ENCODE peak calls at places on chromosomes 1 and 21, in four cellular contexts. T is HepG2, X is WTC11, C is GM12878. R is an unnamed sample.

GRCh38 chr1:38360807-38361206 is 314.2 kb upstream of the POU3F1 start:
- DNase-seq in T (no peak), X (peak), C (no peak), R (no peak)

GRCh38 chr1:94871031-94871430 is 50.9 kb downstream of the SLC44A3 start:
- DNase-seq in T (no peak), X (no peak), C (no peak), R (no peak)

GRCh38 chr1:49686107-49686506 is 337.6 kb downstream of the AGBL4 start:
- DNase-seq in T (no peak), X (no peak), C (no peak), R (no peak)

GRCh38 chr1:230548997-230549396 is 93.3 kb upstream of the COG2 start:
- DNase-seq in T (no peak), X (no peak), C (no peak), R (no peak)

GRCh38 chr1:165861911-165862310 is 34.5 kb downstream of the UCK2 start:
- DNase-seq in T (no peak), X (no peak), C (no peak), R (no peak)

GRCh38 chr21:46154155-46154954 is 1.0 kb downstream of the FTCD start:
- DNase-seq in T (no peak), X (no peak), C (no peak), R (no peak)

GRCh38 chr1:25880518-25880917 is 5.0 kb upstream of the PAQR7 start:
- DNase-seq in T (no peak), X (peak), C (no peak), R (no peak)

GRCh38 chr1:157963713-157964112 is 29.7 kb upstream of the KIRREL1 start:
- DNase-seq in T (peak), X (peak), C (no peak), R (peak)

GRCh38 chr1:205663286-205663994 is 16.9 kb downstream of the SLC45A3 start:
- DNase-seq in T (no peak), X (no peak), C (no peak), R (no peak)

GRCh38 chr21:29448766-29449165 is 150.0 kb downstream of the BACH1 start:
- DNase-seq in T (no peak), X (no peak), C (no peak), R (no peak)

GRCh38 chr1:240414237-240414636 is 197.7 kb downstream of the GREM2 start:
- DNase-seq in T (no peak), X (no peak), C (no peak), R (no peak)

GRCh38 chr1:45769261-45769932 is 18.9 kb upstream of the IPP start:
- DNase-seq in T (no peak), X (no peak), C (no peak), R (peak)

GRCh38 chr1:1527092-1527816 is 13.2 kb downstream of the TMEM240 start:
- DNase-seq in T (no peak), X (no peak), C (no peak), R (no peak)

GRCh38 chr1:42551150-42551549 is 88.1 kb downstream of the CCDC30 start:
- DNase-seq in T (no peak), X (no peak), C (no peak), R (no peak)

GRCh38 chr1:6464514-6464836 is 1.5 kb downstream of the TNFRSF25 start:
- DNase-seq in T (peak), X (no peak), C (no peak), R (no peak)

GRCh38 chr1:2640626-2641025 is 7.8 kb upstream of the MMEL1 start:
- DNase-seq in T (no peak), X (no peak), C (no peak), R (no peak)

GRCh38 chr1:29861446-29861845 is 625.1 kb downstream of the PTPRU start:
- DNase-seq in T (no peak), X (no peak), C (no peak), R (no peak)

GRCh38 chr1:192351550-192351949 is 34.8 kb downstream of the RGS21 start:
- DNase-seq in T (no peak), X (no peak), C (no peak), R (no peak)

GRCh38 chr1:233549917-233550316 is 64.0 kb upstream of the KCNK1 start:
- DNase-seq in T (no peak), X (no peak), C (no peak), R (no peak)

GRCh38 chr1:232980336-232980978 is 30.0 kb downstream of the NTPCR start:
- DNase-seq in T (no peak), X (peak), C (no peak), R (no peak)

GRCh38 chr1:182235952-182236650 is 155.5 kb downstream of the GLUL start:
- DNase-seq in T (no peak), X (no peak), C (no peak), R (peak)

GRCh38 chr1:198936371-198937083 is 297.7 kb downstream of the PTPRC start:
- DNase-seq in T (no peak), X (no peak), C (no peak), R (no peak)

GRCh38 chr1:202959276-202959620 is 1.1 kb upstream of the ADIPOR1 start:
- DNase-seq in T (peak), X (no peak), C (no peak), R (peak)

GRCh38 chr1:94270801-94271203 is 33.4 kb upstream of the ARHGAP29 start:
- DNase-seq in T (no peak), X (no peak), C (no peak), R (no peak)

GRCh38 chr1:228099331-228099732 is 3.8 kb downstream of the C1orf35 start:
- DNase-seq in T (no peak), X (no peak), C (no peak), R (no peak)

GRCh38 chr1:80248886-80249285 is 1242.4 kb upstream of the ADGRL4 start:
- DNase-seq in T (no peak), X (no peak), C (no peak), R (no peak)

GRCh38 chr1:116373451-116374339 is 651 bp downstream of the ATP1A1 start:
- DNase-seq in T (no peak), X (peak), C (no peak), R (peak)

GRCh38 chr1:2805801-2806430 is 4.4 kb upstream of the TTC34 start:
- DNase-seq in T (no peak), X (no peak), C (no peak), R (no peak)

GRCh38 chr1:18953656-18954259 is 2.7 kb downstream of the IFFO2 start:
- DNase-seq in T (no peak), X (no peak), C (no peak), R (no peak)

GRCh38 chr21:44537930-44538911 is 1.8 kb downstream of the KRTAP10-1 start:
- DNase-seq in T (no peak), X (no peak), C (no peak), R (no peak)

GRCh38 chr1:154755858-154756730 is 114.0 kb downstream of the KCNN3 start:
- DNase-seq in T (no peak), X (no peak), C (no peak), R (no peak)

GRCh38 chr1:90074555-90075315 is 79.8 kb downstream of the ZNF326 start:
- DNase-seq in T (no peak), X (no peak), C (no peak), R (no peak)

GRCh38 chr1:163074004-163074403 is 4.8 kb downstream of the RGS4 start:
- DNase-seq in T (no peak), X (no peak), C (no peak), R (no peak)

GRCh38 chr1:163069655-163070277 is 605 bp downstream of the RGS4 start:
- DNase-seq in T (no peak), X (no peak), C (no peak), R (no peak)

GRCh38 chr1:163069142-163069541 is at the start of gene RGS4:
- DNase-seq in T (peak), X (peak), C (no peak), R (no peak)

GRCh38 chr1:163072658-163073057 is 3.5 kb downstream of the RGS4 start:
- DNase-seq in T (no peak), X (no peak), C (no peak), R (no peak)

GRCh38 chr1:163071381-163072255 is 2.5 kb downstream of the RGS4 start:
- DNase-seq in T (peak), X (peak), C (no peak), R (peak)
- TF ChIP-seq TCF7 in T (no peak), X (no peak), C (no peak), R (no peak)

GRCh38 chr1:156642265-156643185 is 608 bp downstream of the BCAN start:
- DNase-seq in T (no peak), X (no peak), C (no peak), R (no peak)

GRCh38 chr1:156644640-156645039 is 2.7 kb downstream of the BCAN start:
- DNase-seq in T (no peak), X (no peak), C (no peak), R (no peak)

GRCh38 chr1:156645058-156645457 is 3.1 kb downstream of the BCAN start:
- DNase-seq in T (no peak), X (no peak), C (no peak), R (no peak)

GRCh38 chr1:156644146-156644545 is 2.2 kb downstream of the BCAN start:
- DNase-seq in T (no peak), X (no peak), C (no peak), R (no peak)

DNA sequence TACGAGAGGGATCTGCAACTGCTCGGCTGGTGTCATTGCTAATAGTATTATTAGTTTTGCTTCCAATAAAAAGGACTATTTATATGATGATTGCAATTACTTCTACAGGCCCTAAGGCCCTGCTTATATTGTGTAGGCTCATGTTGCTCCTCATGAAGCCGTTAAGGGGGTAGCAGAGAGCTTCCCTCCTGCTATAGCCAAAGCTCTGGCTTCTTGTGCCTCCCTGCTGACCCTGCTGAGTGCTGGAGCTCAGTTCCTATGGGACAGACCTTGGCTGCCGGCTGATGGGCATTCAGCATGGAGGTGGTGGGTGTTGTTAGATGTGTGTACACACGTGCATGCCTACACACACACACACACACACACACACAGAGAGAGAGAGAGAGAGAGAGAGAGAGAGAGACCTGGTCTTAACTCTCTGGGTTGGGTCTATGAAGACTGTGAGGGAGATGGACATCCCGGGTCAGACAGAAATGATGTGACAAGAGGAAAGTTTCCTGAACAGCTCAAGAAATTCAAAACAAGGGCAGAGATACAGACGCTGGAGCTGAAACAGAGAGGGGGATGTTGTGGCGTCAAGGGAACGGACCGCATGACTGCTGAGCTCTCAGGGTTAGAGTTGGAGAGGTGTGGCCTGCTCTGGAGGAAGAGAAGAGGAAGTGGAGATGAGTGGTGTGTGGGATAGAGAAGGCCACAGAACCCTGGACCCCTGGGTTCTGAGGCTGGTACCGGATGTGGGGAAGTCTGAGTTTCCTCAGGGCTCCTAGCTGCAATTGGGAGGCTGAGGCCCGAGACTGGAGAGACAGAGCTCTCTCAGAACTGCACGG is 1.6 kb downstream of the BCAN start:
- DNase-seq in T (no peak), X (no peak), C (no peak), R (no peak)
- TF ChIP-seq TCF7 in T (no peak), X (no peak), C (no peak), R (no peak)

GRCh38 chr1:7471836-7472235 is 299.3 kb upstream of the VAMP3 start:
- DNase-seq in T (no peak), X (no peak), C (no peak), R (no peak)
- TF ChIP-seq TCF7 in T (no peak), X (no peak), C (no peak), R (no peak)

GRCh38 chr1:219188331-219188803 is 14.7 kb downstream of the LYPLAL1 start:
- DNase-seq in T (no peak), X (no peak), C (peak), R (no peak)
- TF ChIP-seq TCF7 in T (no peak), X (no peak), C (no peak), R (no peak)

GRCh38 chr1:54221113-54221834 is 21.3 kb downstream of the MRPL37 start:
- DNase-seq in T (no peak), X (no peak), C (no peak), R (no peak)

GRCh38 chr1:54219688-54220003 is 19.7 kb downstream of the MRPL37 start:
- DNase-seq in T (no peak), X (no peak), C (no peak), R (no peak)

GRCh38 chr1:54221867-54222484 is 22.0 kb downstream of the MRPL37 start:
- DNase-seq in T (no peak), X (no peak), C (no peak), R (peak)

GRCh38 chr1:54218883-54219687 is 19.1 kb downstream of the MRPL37 start:
- DNase-seq in T (no peak), X (no peak), C (no peak), R (no peak)

GRCh38 chr1:54220004-54220811 is 20.2 kb downstream of the MRPL37 start:
- DNase-seq in T (peak), X (no peak), C (no peak), R (no peak)
- TF ChIP-seq TCF7 in T (no peak), X (no peak), C (no peak), R (no peak)

GRCh38 chr1:76764638-76765572 is 102.4 kb upstream of the ST6GALNAC5 start:
- DNase-seq in T (no peak), X (no peak), C (no peak), R (no peak)
- TF ChIP-seq TCF7 in T (no peak), X (no peak), C (no peak), R (no peak)

GRCh38 chr1:32774950-32775634 is 42.1 kb downstream of the YARS1 start:
- DNase-seq in T (no peak), X (no peak), C (no peak), R (no peak)
- TF ChIP-seq TCF7 in T (no peak), X (no peak), C (no peak), R (no peak)

GRCh38 chr1:33181038-33181861 is 593 bp downstream of the TRIM62 start:
- DNase-seq in T (no peak), X (peak), C (no peak), R (peak)

GRCh38 chr1:33181906-33182305 is at the start of gene TRIM62:
- DNase-seq in T (peak), X (peak), C (no peak), R (peak)

GRCh38 chr1:33182896-33183295 is 1.1 kb upstream of the TRIM62 start:
- DNase-seq in T (no peak), X (no peak), C (no peak), R (no peak)

GRCh38 chr1:33183306-33183705 is 1.5 kb upstream of the TRIM62 start:
- DNase-seq in T (no peak), X (no peak), C (no peak), R (no peak)

DNA sequence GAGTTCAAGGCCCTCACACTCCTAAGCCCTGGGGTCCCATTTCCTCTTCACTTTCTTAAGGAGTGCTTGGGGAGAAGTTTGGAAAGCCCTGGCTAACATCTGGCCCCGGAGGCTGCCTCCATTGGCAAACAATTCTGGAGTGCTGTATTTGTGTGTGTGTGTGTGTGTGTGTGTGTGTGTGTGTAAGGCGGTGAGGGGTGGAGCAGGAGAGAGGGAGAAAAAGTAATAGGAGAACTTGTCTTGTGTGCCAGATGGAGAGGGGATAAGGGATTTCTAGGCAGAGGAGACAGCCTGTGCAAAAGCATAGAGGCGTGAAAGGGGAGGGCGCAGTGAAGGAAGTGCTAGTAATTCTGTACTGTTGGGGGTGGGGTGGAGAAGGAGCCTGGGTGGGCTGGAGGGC is 609 bp upstream of the TRIM62 start:
- DNase-seq in T (no peak), X (no peak), C (no peak), R (no peak)
- TF ChIP-seq TCF7 in T (no peak), X (no peak), C (no peak), R (no peak)

DNA sequence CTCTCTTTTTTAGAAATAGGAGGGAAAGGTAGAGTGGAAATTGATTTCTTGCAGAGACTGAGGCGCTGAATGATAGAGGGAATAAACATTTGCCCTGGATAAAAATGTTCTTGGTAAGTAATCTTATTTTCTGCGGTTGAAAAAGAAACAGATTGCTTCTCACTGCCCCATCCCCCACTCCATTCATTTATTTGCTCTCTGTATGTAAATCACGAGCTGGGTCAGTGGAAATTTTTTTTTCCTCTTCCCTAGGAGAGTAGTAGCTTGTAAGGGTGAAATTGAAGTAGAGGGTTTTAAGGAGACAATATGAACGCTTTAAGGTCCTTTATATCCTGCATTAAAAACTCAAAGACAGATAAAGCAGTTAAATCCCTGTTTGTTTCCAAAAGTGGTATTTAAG is 1.4 kb upstream of the BRINP3 start:
- DNase-seq in T (no peak), X (no peak), C (no peak), R (no peak)
- TF ChIP-seq TCF7 in T (no peak), X (no peak), C (no peak), R (no peak)

R was measured in K562.